ENCODE peak calls at places on chromosomes 6 and 20, in seven cellular contexts. C, Y, N, Q, L, R and S are unnamed samples. For H3K36me3 and H3K27me3, the result is how much of the 10 kb centered on the place peaks cover.

GRCh38 chr20:11204926-11205768 is 531.3 kb upstream of the JAG1 start:
- DNase-seq in C (peak), Y (peak), N (peak), Q (peak), L (peak), R (peak), S (peak)

GRCh38 chr20:50415516-50416268 is 94.5 kb upstream of the PTPN1 start:
- DNase-seq in C (peak), Y (no peak), N (no peak), Q (peak), L (no peak), R (no peak), S (no peak)

GRCh38 chr6:52647199-52647598 is 23.7 kb upstream of the TMEM14A start:
- DNase-seq in C (no peak), Y (no peak), N (no peak), Q (no peak), L (no peak), R (no peak), S (no peak)

GRCh38 chr20:45059022-45059728 is 41.8 kb downstream of the KCNS1 start:
- DNase-seq in C (peak), Y (peak), N (no peak), Q (no peak), L (no peak), R (no peak), S (no peak)

GRCh38 chr20:50721881-50722281 is 9.5 kb upstream of the PARD6B start:
- DNase-seq in C (no peak), Y (no peak), N (no peak), Q (peak), L (no peak), R (no peak), S (no peak)

GRCh38 chr6:166957087-166957804 is 896 bp upstream of the RNASET2 start:
- DNase-seq in C (no peak), Y (no peak), N (peak), Q (peak), L (no peak), R (no peak), S (peak)

GRCh38 chr20:16441526-16442164 is 131.6 kb downstream of the KIF16B start:
- DNase-seq in C (no peak), Y (no peak), N (no peak), Q (no peak), L (no peak), R (no peak), S (no peak)

GRCh38 chr6:125829433-125829832 is 38.7 kb downstream of the NCOA7 start:
- DNase-seq in C (no peak), Y (no peak), N (no peak), Q (no peak), L (no peak), R (no peak), S (no peak)

GRCh38 chr20:52234302-52235045 is 42.9 kb upstream of the ZFP64 start:
- DNase-seq in C (no peak), Y (no peak), N (no peak), Q (no peak), L (no peak), R (no peak), S (no peak)

GRCh38 chr20:40173877-40174276 is 515.2 kb downstream of the MAFB start:
- DNase-seq in C (no peak), Y (no peak), N (no peak), Q (peak), L (no peak), R (no peak), S (no peak)

GRCh38 chr6:41232667-41233066 is 4.5 kb downstream of the TREML4 start:
- DNase-seq in C (no peak), Y (no peak), N (no peak), Q (no peak), L (no peak), R (no peak), S (no peak)

GRCh38 chr6:67630146-67630545 is 1004.9 kb upstream of the ADGRB3 start:
- DNase-seq in C (no peak), Y (peak), N (no peak), Q (no peak), L (no peak), R (no peak), S (no peak)

GRCh38 chr6:10411131-10411914 is 3.6 kb downstream of the TFAP2A start:
- DNase-seq in C (peak), Y (no peak), N (no peak), Q (no peak), L (no peak), R (no peak), S (no peak)

GRCh38 chr6:88499845-88500699 is 333.9 kb upstream of the CNR1 start:
- DNase-seq in C (no peak), Y (no peak), N (no peak), Q (no peak), L (no peak), R (no peak), S (no peak)

GRCh38 chr6:141354191-141354950 is 778.4 kb upstream of the GJE1 start:
- DNase-seq in C (no peak), Y (no peak), N (no peak), Q (no peak), L (no peak), R (no peak), S (no peak)

GRCh38 chr6:90604546-90604945 is 17.7 kb upstream of the MAP3K7 start:
- DNase-seq in C (no peak), Y (no peak), N (no peak), Q (no peak), L (no peak), R (no peak), S (no peak)

GRCh38 chr6:154229796-154230195 is 126.8 kb downstream of the IPCEF1 start:
- DNase-seq in C (no peak), Y (no peak), N (no peak), Q (no peak), L (no peak), R (no peak), S (no peak)

GRCh38 chr6:75896526-75896925 is 147.5 kb downstream of the MYO6 start:
- DNase-seq in C (no peak), Y (no peak), N (no peak), Q (no peak), L (no peak), R (no peak), S (no peak)

GRCh38 chr6:44264154-44265002 is 973 bp downstream of the NFKBIE start:
- DNase-seq in C (no peak), Y (peak), N (no peak), Q (no peak), L (no peak), R (no peak), S (no peak)

GRCh38 chr6:164098857-164099534 is 684.5 kb downstream of the QKI start:
- DNase-seq in C (no peak), Y (no peak), N (no peak), Q (peak), L (no peak), R (no peak), S (no peak)

GRCh38 chr6:136510299-136510698 is 39.9 kb downstream of the MAP7 start:
- DNase-seq in C (no peak), Y (no peak), N (no peak), Q (no peak), L (no peak), R (no peak), S (no peak)

GRCh38 chr6:2168480-2168879 is 76.9 kb downstream of the GMDS start:
- DNase-seq in C (peak), Y (no peak), N (no peak), Q (no peak), L (no peak), R (no peak), S (no peak)

GRCh38 chr6:61867635-61868034 is 418.4 kb downstream of the KHDRBS2 start:
- DNase-seq in C (no peak), Y (no peak), N (no peak), Q (no peak), L (no peak), R (no peak), S (no peak)

GRCh38 chr20:8967641-8968245 is 101.1 kb upstream of the PLCB4 start:
- DNase-seq in C (no peak), Y (no peak), N (no peak), Q (no peak), L (no peak), R (no peak), S (no peak)

GRCh38 chr20:8082025-8082424 is 50.0 kb upstream of the PLCB1 start:
- DNase-seq in C (no peak), Y (no peak), N (no peak), Q (no peak), L (no peak), R (no peak), S (no peak)

GRCh38 chr6:84061613-84062398 is 28.2 kb downstream of the MRAP2 start:
- DNase-seq in C (no peak), Y (no peak), N (no peak), Q (no peak), L (no peak), R (no peak), S (no peak)

GRCh38 chr6:151589667-151590066 is 95.8 kb downstream of the CCDC170 start:
- DNase-seq in C (no peak), Y (no peak), N (no peak), Q (no peak), L (no peak), R (no peak), S (no peak)
- H3K36me3 ChIP-seq in C (under half), Y (under half), N (under half), Q (under half), L (under half), R (under half), S (under half)

GRCh38 chr6:106356382-106356781 is 4.1 kb upstream of the CRYBG1 start:
- DNase-seq in C (no peak), Y (no peak), N (no peak), Q (no peak), L (no peak), R (no peak), S (no peak)

GRCh38 chr6:106359989-106360409 is 518 bp upstream of the CRYBG1 start:
- DNase-seq in C (no peak), Y (no peak), N (no peak), Q (no peak), L (no peak), R (no peak), S (no peak)

GRCh38 chr6:106363401-106364138 is 3.1 kb downstream of the CRYBG1 start:
- DNase-seq in C (peak), Y (no peak), N (no peak), Q (no peak), L (no peak), R (no peak), S (no peak)

GRCh38 chr6:106360410-106360988 is at the start of gene CRYBG1:
- DNase-seq in C (peak), Y (peak), N (peak), Q (no peak), L (peak), R (peak), S (peak)

GRCh38 chr6:106360989-106361430 is 493 bp downstream of the CRYBG1 start:
- DNase-seq in C (no peak), Y (no peak), N (peak), Q (no peak), L (peak), R (no peak), S (no peak)
- H3K27me3 ChIP-seq in C (under half), Y (under half), N (under half), Q (under half), L (under half), R (under half), S (under half)

GRCh38 chr6:23170044-23170443 is 600.7 kb downstream of the HDGFL1 start:
- DNase-seq in C (no peak), Y (no peak), N (no peak), Q (no peak), L (no peak), R (no peak), S (peak)
- H3K4me3 ChIP-seq in C (no peak), Y (no peak), N (no peak), Q (no peak), L (no peak), R (no peak), S (no peak)

DNA sequence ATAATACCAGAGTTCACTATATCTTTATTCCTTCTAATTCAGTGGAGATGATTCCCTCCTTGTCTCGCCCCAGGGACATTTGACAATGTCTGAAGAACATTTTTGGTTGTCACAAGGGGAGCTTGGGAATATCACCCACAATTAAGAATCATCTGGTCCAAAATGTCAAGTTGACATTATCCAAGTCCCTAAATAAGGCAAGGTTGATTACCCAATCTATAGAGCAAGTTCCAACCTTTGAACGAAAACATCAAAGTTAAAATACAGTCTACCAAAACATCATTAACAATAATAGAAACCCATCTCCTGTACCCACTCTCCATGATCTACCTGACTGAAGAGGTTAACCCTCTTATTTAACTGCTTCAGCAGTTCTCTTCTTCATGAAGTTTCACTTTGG is 15.6 kb downstream of the DEK start:
- DNase-seq in C (no peak), Y (no peak), N (no peak), Q (no peak), L (no peak), R (no peak), S (no peak)
- H3K36me3 ChIP-seq in C (half or more), Y (under half), N (under half), Q (under half), L (under half), R (half or more), S (half or more)

GRCh38 chr6:132404736-132405135 is 3.5 kb upstream of the MOXD1 start:
- DNase-seq in C (no peak), Y (no peak), N (no peak), Q (no peak), L (no peak), R (no peak), S (no peak)
- H3K27me3 ChIP-seq in C (under half), Y (under half), N (under half), Q (under half), L (under half), R (under half), S (under half)

GRCh38 chr6:160513836-160514235 is 150.2 kb downstream of the LPA start:
- DNase-seq in C (no peak), Y (no peak), N (no peak), Q (no peak), L (no peak), R (peak), S (no peak)

GRCh38 chr6:160519133-160519532 is 144.9 kb downstream of the LPA start:
- DNase-seq in C (no peak), Y (no peak), N (no peak), Q (no peak), L (no peak), R (no peak), S (no peak)

GRCh38 chr6:160523223-160523622 is 140.9 kb downstream of the LPA start:
- DNase-seq in C (no peak), Y (no peak), N (no peak), Q (no peak), L (no peak), R (no peak), S (no peak)

GRCh38 chr6:160520043-160520904 is 143.8 kb downstream of the LPA start:
- DNase-seq in C (peak), Y (peak), N (peak), Q (peak), L (peak), R (peak), S (peak)

GRCh38 chr6:160519603-160520042 is 144.5 kb downstream of the LPA start:
- DNase-seq in C (no peak), Y (peak), N (no peak), Q (no peak), L (peak), R (no peak), S (no peak)
- H3K4me3 ChIP-seq in C (peak), Y (peak), N (peak), Q (peak), L (peak), R (peak), S (peak)

GRCh38 chr20:385448-385847 is 4.9 kb downstream of the TRIB3 start:
- DNase-seq in C (no peak), Y (no peak), N (no peak), Q (no peak), L (no peak), R (no peak), S (no peak)
- H3K36me3 ChIP-seq in C (under half), Y (under half), N (under half), Q (under half), L (under half), R (under half), S (half or more)

GRCh38 chr20:61900376-61901293 is 165.0 kb downstream of the TAF4 start:
- DNase-seq in C (no peak), Y (no peak), N (no peak), Q (no peak), L (no peak), R (no peak), S (no peak)
- H3K27me3 ChIP-seq in C (half or more), Y (half or more), N (under half), Q (under half), L (under half), R (under half), S (under half)

DNA sequence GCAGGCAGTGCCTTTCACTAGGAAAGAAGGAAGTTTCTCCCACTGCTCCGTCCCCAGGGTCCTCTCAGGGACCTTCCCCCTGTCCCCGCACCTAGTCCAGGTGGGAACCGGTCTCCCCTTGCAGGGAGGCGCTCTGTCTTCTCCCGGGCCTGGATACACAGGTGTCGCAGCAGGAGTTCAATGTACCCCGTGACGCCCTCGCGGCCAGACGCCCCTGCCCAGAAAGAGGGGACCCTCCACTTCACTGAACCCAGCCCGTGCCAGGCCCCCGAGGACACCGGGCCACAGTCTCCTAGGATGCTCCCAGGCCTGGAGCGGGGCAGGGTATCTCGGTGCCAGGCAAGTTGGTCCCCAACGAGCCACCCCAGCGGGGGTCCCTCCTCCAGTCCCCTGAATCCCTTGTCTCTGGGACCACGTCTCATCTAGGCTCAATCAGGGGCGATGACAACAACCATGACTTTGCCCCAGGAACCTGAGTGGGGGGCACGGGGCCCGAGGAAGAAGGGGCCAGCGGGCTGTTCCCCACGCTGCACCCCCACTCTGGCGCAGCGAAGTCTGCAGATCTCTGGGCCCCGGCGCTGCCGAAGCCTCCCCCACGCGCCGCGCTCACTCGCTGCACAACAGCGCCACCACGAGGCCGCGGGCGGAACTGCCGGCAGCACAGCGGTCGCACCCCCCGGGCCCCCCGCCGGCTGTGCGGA is 103.0 kb downstream of the EDN3 start:
- DNase-seq in C (peak), Y (peak), N (peak), Q (no peak), L (peak), R (no peak), S (peak)
- H3K4me3 ChIP-seq in C (no peak), Y (no peak), N (no peak), Q (no peak), L (peak), R (peak), S (peak)